ENCODE peak calls at places on chromosomes 4 and X, in six cellular contexts. One of them, this sample, is unnamed. For H3K27me3 and H3K4me1, the result is how much of the 10 kb centered on the place peaks cover.

GRCh38 chr4:114383721-114384120 is 214.9 kb upstream of the UGT8 start:
- DNase-seq in SK-N-SH: no peak
- DNase-seq in IMR-90: peak
- DNase-seq in lung: no peak
- DNase-seq in colonic mucosa: no peak
- DNase-seq in Peyer's patch: no peak
- DNase-seq in this sample: peak

GRCh38 chrX:131802836-131803626 is 220.1 kb upstream of the STK26 start:
- DNase-seq in SK-N-SH: peak
- DNase-seq in IMR-90: peak
- DNase-seq in lung: peak
- DNase-seq in colonic mucosa: peak
- DNase-seq in Peyer's patch: peak
- DNase-seq in this sample: no peak

GRCh38 chrX:117532339-117532738 is 584.3 kb downstream of the KLHL13 start:
- DNase-seq in SK-N-SH: no peak
- DNase-seq in IMR-90: no peak
- DNase-seq in lung: no peak
- DNase-seq in colonic mucosa: no peak
- DNase-seq in Peyer's patch: no peak
- DNase-seq in this sample: no peak

GRCh38 chr4:159422626-159423025 is 319.7 kb downstream of the RAPGEF2 start:
- DNase-seq in SK-N-SH: no peak
- DNase-seq in IMR-90: no peak
- DNase-seq in lung: no peak
- DNase-seq in colonic mucosa: no peak
- DNase-seq in Peyer's patch: no peak
- DNase-seq in this sample: no peak

GRCh38 chr4:136725286-136726081 is 806.8 kb downstream of the PCDH18 start:
- DNase-seq in SK-N-SH: no peak
- DNase-seq in IMR-90: peak
- DNase-seq in lung: no peak
- DNase-seq in colonic mucosa: no peak
- DNase-seq in Peyer's patch: no peak
- DNase-seq in this sample: no peak

GRCh38 chr4:144906181-144906895 is 191.7 kb downstream of the ANAPC10 start:
- DNase-seq in SK-N-SH: no peak
- DNase-seq in IMR-90: peak
- DNase-seq in lung: no peak
- DNase-seq in colonic mucosa: no peak
- DNase-seq in Peyer's patch: no peak
- DNase-seq in this sample: peak

GRCh38 chr4:8493484-8493883 is 52.9 kb downstream of the TRMT44 start:
- DNase-seq in SK-N-SH: no peak
- DNase-seq in IMR-90: no peak
- DNase-seq in lung: no peak
- DNase-seq in colonic mucosa: no peak
- DNase-seq in Peyer's patch: no peak
- DNase-seq in this sample: no peak

GRCh38 chr4:604131-604530 is 21.2 kb upstream of the PDE6B start:
- DNase-seq in SK-N-SH: no peak
- DNase-seq in IMR-90: no peak
- DNase-seq in lung: no peak
- DNase-seq in colonic mucosa: no peak
- DNase-seq in Peyer's patch: no peak
- DNase-seq in this sample: no peak

GRCh38 chr4:151676301-151676700 is 84.5 kb downstream of the GATB start:
- DNase-seq in SK-N-SH: no peak
- DNase-seq in IMR-90: peak
- DNase-seq in lung: no peak
- DNase-seq in colonic mucosa: no peak
- DNase-seq in Peyer's patch: no peak
- DNase-seq in this sample: no peak

GRCh38 chr4:137627938-137628460 is 95.7 kb upstream of the PCDH18 start:
- DNase-seq in SK-N-SH: no peak
- DNase-seq in IMR-90: no peak
- DNase-seq in lung: no peak
- DNase-seq in colonic mucosa: no peak
- DNase-seq in Peyer's patch: no peak
- DNase-seq in this sample: no peak

GRCh38 chrX:116232833-116233232 is 62.3 kb downstream of the AGTR2 start:
- DNase-seq in SK-N-SH: no peak
- DNase-seq in IMR-90: peak
- DNase-seq in lung: no peak
- DNase-seq in colonic mucosa: no peak
- DNase-seq in Peyer's patch: no peak
- DNase-seq in this sample: peak

GRCh38 chrX:45264865-45265264 is 64.2 kb upstream of the DIPK2B start:
- DNase-seq in SK-N-SH: peak
- DNase-seq in IMR-90: no peak
- DNase-seq in lung: no peak
- DNase-seq in colonic mucosa: no peak
- DNase-seq in Peyer's patch: no peak
- DNase-seq in this sample: no peak

GRCh38 chrX:19964017-19964710 is 26.7 kb downstream of the BCLAF3 start:
- DNase-seq in SK-N-SH: no peak
- DNase-seq in IMR-90: no peak
- DNase-seq in lung: no peak
- DNase-seq in colonic mucosa: no peak
- DNase-seq in Peyer's patch: no peak
- DNase-seq in this sample: no peak

DNA sequence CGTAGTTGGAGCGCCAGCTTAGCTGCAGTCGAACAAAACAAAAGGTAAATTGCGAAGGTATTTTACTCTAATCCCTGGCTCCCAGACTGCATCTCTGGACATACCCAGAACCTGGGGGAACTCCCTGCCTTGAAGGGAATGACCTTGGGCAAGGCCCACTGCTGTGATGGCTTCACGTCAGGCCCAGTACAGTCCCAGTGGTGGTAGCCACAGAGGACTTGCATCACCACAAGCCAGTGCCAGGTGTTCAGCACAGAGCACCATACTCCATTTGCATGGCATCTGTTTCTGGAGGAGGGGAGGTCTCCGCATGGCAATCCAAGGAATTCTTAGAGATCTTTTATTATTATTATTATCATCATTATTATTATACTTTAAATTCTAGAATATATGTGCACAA is 5.6 kb downstream of the ETDA start:
- DNase-seq in SK-N-SH: no peak
- DNase-seq in IMR-90: no peak
- DNase-seq in lung: no peak
- DNase-seq in colonic mucosa: no peak
- DNase-seq in Peyer's patch: no peak
- DNase-seq in this sample: no peak
- H3K27me3 ChIP-seq in SK-N-SH: under half
- H3K27me3 ChIP-seq in IMR-90: under half
- H3K27me3 ChIP-seq in lung: under half
- H3K27me3 ChIP-seq in colonic mucosa: under half
- H3K27me3 ChIP-seq in Peyer's patch: under half
- H3K27me3 ChIP-seq in this sample: under half

DNA sequence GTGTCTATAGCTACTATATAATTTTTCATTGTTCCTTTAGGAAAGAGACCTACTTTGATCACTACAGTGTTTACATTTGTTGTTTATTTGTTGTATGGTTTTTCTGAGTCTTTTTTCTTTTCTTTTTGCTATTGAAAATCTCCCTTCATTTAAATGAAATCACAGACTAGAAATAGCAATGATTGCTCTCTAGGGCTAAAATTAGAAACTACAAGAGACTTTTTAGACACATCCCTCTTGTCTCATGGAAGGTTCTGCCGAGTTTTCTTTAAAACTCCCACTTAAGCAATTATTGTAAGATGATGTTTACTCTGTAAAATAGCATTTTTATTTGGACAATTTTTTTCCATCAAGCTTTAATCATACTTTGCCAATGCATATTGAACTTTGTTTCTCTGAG is 136.6 kb downstream of the PALLD start:
- DNase-seq in SK-N-SH: no peak
- DNase-seq in IMR-90: no peak
- DNase-seq in lung: no peak
- DNase-seq in colonic mucosa: no peak
- DNase-seq in Peyer's patch: no peak
- DNase-seq in this sample: no peak
- H3K4me1 ChIP-seq in SK-N-SH: under half
- H3K4me1 ChIP-seq in IMR-90: under half
- H3K4me1 ChIP-seq in lung: under half
- H3K4me1 ChIP-seq in colonic mucosa: under half
- H3K4me1 ChIP-seq in Peyer's patch: under half
- H3K4me1 ChIP-seq in this sample: half or more

DNA sequence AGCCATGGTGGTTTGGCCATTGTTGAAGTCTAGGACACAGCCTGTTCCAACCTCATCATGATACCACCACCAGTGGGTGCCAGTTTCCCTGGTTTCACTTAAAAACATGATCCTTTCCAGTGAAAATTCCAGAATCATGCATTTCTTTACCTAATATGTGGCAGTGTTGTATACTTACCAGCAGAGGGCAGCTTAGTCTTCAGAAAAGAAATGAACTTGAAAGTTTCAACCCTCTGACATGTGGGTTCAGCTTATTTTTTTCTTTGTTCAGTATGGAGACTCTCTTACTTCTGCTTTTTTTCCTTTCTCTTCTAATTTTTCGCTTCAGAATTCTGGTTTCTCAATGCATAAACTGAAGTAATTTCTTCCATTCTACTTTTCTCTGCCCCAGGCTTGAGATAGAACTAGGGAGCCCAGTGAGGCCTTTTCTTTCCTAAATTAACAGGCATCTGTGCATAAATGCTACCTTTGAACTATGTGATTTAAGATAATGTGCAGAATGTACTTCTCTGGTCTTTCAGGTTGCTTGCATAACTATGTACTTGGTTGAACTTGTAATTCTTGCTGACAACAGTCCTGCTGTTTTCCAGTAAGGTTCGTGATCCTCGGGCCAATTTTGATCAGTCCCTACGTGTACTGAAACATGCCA is 10.7 kb downstream of the LIAS start:
- DNase-seq in SK-N-SH: peak
- DNase-seq in IMR-90: peak
- DNase-seq in lung: no peak
- DNase-seq in colonic mucosa: peak
- DNase-seq in Peyer's patch: no peak
- DNase-seq in this sample: peak
- H3K27ac ChIP-seq in SK-N-SH: peak
- H3K27ac ChIP-seq in IMR-90: no peak
- H3K27ac ChIP-seq in lung: no peak
- H3K27ac ChIP-seq in colonic mucosa: no peak
- H3K27ac ChIP-seq in Peyer's patch: peak
- H3K27ac ChIP-seq in this sample: peak

GRCh38 chrX:81263067-81263466 is 61.2 kb downstream of the SH3BGRL start:
- DNase-seq in SK-N-SH: no peak
- DNase-seq in IMR-90: no peak
- DNase-seq in lung: no peak
- DNase-seq in colonic mucosa: no peak
- DNase-seq in Peyer's patch: no peak
- DNase-seq in this sample: no peak
- H3K27me3 ChIP-seq in SK-N-SH: under half
- H3K27me3 ChIP-seq in IMR-90: under half
- H3K27me3 ChIP-seq in lung: under half
- H3K27me3 ChIP-seq in colonic mucosa: under half
- H3K27me3 ChIP-seq in Peyer's patch: under half
- H3K27me3 ChIP-seq in this sample: under half

DNA sequence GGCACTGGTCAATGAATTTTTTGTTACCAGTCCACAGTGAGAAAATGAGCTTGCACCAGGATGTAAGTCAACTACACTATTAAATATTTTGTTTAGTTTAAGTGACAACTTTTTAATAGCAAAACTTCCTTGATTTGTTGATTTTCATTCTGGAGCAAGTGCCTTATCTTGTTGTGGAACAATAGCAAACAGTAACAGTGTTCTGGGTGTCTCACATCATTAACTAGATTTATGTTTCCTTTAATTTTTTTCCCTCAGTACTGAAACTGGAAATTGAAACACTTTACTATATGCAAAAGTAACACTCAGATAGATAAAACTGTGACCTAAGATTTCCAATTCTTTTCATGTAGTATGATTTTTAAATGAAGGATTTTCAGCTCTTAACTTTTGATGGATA is 80.1 kb downstream of the GALNT7 start:
- DNase-seq in SK-N-SH: no peak
- DNase-seq in IMR-90: no peak
- DNase-seq in lung: no peak
- DNase-seq in colonic mucosa: no peak
- DNase-seq in Peyer's patch: no peak
- DNase-seq in this sample: no peak
- H3K4me1 ChIP-seq in SK-N-SH: under half
- H3K4me1 ChIP-seq in IMR-90: under half
- H3K4me1 ChIP-seq in lung: under half
- H3K4me1 ChIP-seq in colonic mucosa: under half
- H3K4me1 ChIP-seq in Peyer's patch: under half
- H3K4me1 ChIP-seq in this sample: under half

GRCh38 chr4:150357829-150358228 is 224.1 kb upstream of the MAB21L2 start:
- DNase-seq in SK-N-SH: no peak
- DNase-seq in IMR-90: no peak
- DNase-seq in lung: no peak
- DNase-seq in colonic mucosa: no peak
- DNase-seq in Peyer's patch: no peak
- DNase-seq in this sample: no peak
- H3K27ac ChIP-seq in SK-N-SH: no peak
- H3K27ac ChIP-seq in IMR-90: no peak
- H3K27ac ChIP-seq in lung: no peak
- H3K27ac ChIP-seq in colonic mucosa: no peak
- H3K27ac ChIP-seq in Peyer's patch: no peak
- H3K27ac ChIP-seq in this sample: no peak

GRCh38 chr4:157223446-157223845 is 2.9 kb downstream of the GRIA2 start:
- DNase-seq in SK-N-SH: no peak
- DNase-seq in IMR-90: no peak
- DNase-seq in lung: no peak
- DNase-seq in colonic mucosa: no peak
- DNase-seq in Peyer's patch: no peak
- DNase-seq in this sample: no peak

GRCh38 chr4:157221895-157222763 is 1.6 kb downstream of the GRIA2 start:
- DNase-seq in SK-N-SH: peak
- DNase-seq in IMR-90: no peak
- DNase-seq in lung: no peak
- DNase-seq in colonic mucosa: no peak
- DNase-seq in Peyer's patch: no peak
- DNase-seq in this sample: no peak

GRCh38 chr4:157222764-157223145 is 2.2 kb downstream of the GRIA2 start:
- DNase-seq in SK-N-SH: peak
- DNase-seq in IMR-90: no peak
- DNase-seq in lung: no peak
- DNase-seq in colonic mucosa: no peak
- DNase-seq in Peyer's patch: no peak
- DNase-seq in this sample: no peak

GRCh38 chr4:157220026-157220881 is at the start of gene GRIA2:
- DNase-seq in SK-N-SH: peak
- DNase-seq in IMR-90: peak
- DNase-seq in lung: no peak
- DNase-seq in colonic mucosa: no peak
- DNase-seq in Peyer's patch: no peak
- DNase-seq in this sample: peak

GRCh38 chr4:157221426-157221894 is 932 bp downstream of the GRIA2 start:
- DNase-seq in SK-N-SH: peak
- DNase-seq in IMR-90: no peak
- DNase-seq in lung: no peak
- DNase-seq in colonic mucosa: no peak
- DNase-seq in Peyer's patch: no peak
- DNase-seq in this sample: no peak
- H3K27me3 ChIP-seq in SK-N-SH: under half
- H3K27me3 ChIP-seq in IMR-90: under half
- H3K27me3 ChIP-seq in lung: under half
- H3K27me3 ChIP-seq in colonic mucosa: under half
- H3K27me3 ChIP-seq in Peyer's patch: under half
- H3K27me3 ChIP-seq in this sample: half or more

GRCh38 chr4:86608757-86609375 is 14.8 kb downstream of the PTPN13 start:
- DNase-seq in SK-N-SH: no peak
- DNase-seq in IMR-90: peak
- DNase-seq in lung: no peak
- DNase-seq in colonic mucosa: no peak
- DNase-seq in Peyer's patch: no peak
- DNase-seq in this sample: no peak
- H3K4me1 ChIP-seq in SK-N-SH: under half
- H3K4me1 ChIP-seq in IMR-90: under half
- H3K4me1 ChIP-seq in lung: under half
- H3K4me1 ChIP-seq in colonic mucosa: under half
- H3K4me1 ChIP-seq in Peyer's patch: under half
- H3K4me1 ChIP-seq in this sample: under half

GRCh38 chr4:88005086-88005485 is 2.3 kb upstream of the PKD2 start:
- DNase-seq in SK-N-SH: no peak
- DNase-seq in IMR-90: peak
- DNase-seq in lung: no peak
- DNase-seq in colonic mucosa: no peak
- DNase-seq in Peyer's patch: no peak
- DNase-seq in this sample: no peak
- H3K27ac ChIP-seq in SK-N-SH: no peak
- H3K27ac ChIP-seq in IMR-90: no peak
- H3K27ac ChIP-seq in lung: no peak
- H3K27ac ChIP-seq in colonic mucosa: no peak
- H3K27ac ChIP-seq in Peyer's patch: no peak
- H3K27ac ChIP-seq in this sample: no peak